ENCODE peak calls at places on chromosomes 4 and X, in seven cellular contexts. One of them, this sample, is unnamed.

GRCh38 chr4:2535386-2536192 is 858 bp upstream of the FAM193A start:
- ATAC-seq in stimulated activated naive CD8-positive, alpha-beta T cell treated with anti-CD3 and anti-CD28 coated beads, Interleukin-15, Interleukin-2, amounts not matched to agents 100 U/mL and 50 U/mL, for 24 hours: peak
- ATAC-seq in CD4-positive, CD25-positive, alpha-beta regulatory T cell: peak
- ATAC-seq in stimulated activated effector memory CD8-positive, alpha-beta T cell treated with anti-CD3 and anti-CD28 coated beads, Interleukin-12 subunit alpha, Interleukin-12 subunit beta, amount 100 ng/mL, for 72 hours: peak
- ATAC-seq in activated CD8-positive, alpha-beta T cell treated with anti-CD3 and anti-CD28 coated beads for 36 hours: peak
- ATAC-seq in foreskin keratinocyte: peak
- ATAC-seq in left cardiac atrium: peak
- ATAC-seq in this sample: peak

GRCh38 chrX:15786930-15787329 is 3.4 kb upstream of the ZRSR2 start:
- ATAC-seq in foreskin keratinocyte: no peak
- ATAC-seq in stimulated activated effector memory CD8-positive, alpha-beta T cell treated with anti-CD3 and anti-CD28 coated beads, Interleukin-12 subunit alpha, Interleukin-12 subunit beta, amount 100 ng/mL, for 72 hours: no peak
- ATAC-seq in stimulated activated naive CD8-positive, alpha-beta T cell treated with anti-CD3 and anti-CD28 coated beads, Interleukin-15, Interleukin-2, amounts not matched to agents 100 U/mL and 50 U/mL, for 24 hours: no peak
- ATAC-seq in CD4-positive, CD25-positive, alpha-beta regulatory T cell: no peak
- ATAC-seq in activated CD8-positive, alpha-beta T cell treated with anti-CD3 and anti-CD28 coated beads for 36 hours: no peak
- ATAC-seq in left cardiac atrium: no peak
- ATAC-seq in this sample: no peak

GRCh38 chrX:132022863-132023116 is 312 bp upstream of the STK26 start:
- ATAC-seq in activated CD8-positive, alpha-beta T cell treated with anti-CD3 and anti-CD28 coated beads for 36 hours: peak
- ATAC-seq in foreskin keratinocyte: peak
- ATAC-seq in left cardiac atrium: no peak
- ATAC-seq in stimulated activated effector memory CD8-positive, alpha-beta T cell treated with anti-CD3 and anti-CD28 coated beads, Interleukin-12 subunit alpha, Interleukin-12 subunit beta, amount 100 ng/mL, for 72 hours: peak
- ATAC-seq in CD4-positive, CD25-positive, alpha-beta regulatory T cell: peak
- ATAC-seq in stimulated activated naive CD8-positive, alpha-beta T cell treated with anti-CD3 and anti-CD28 coated beads, Interleukin-15, Interleukin-2, amounts not matched to agents 100 U/mL and 50 U/mL, for 24 hours: peak
- ATAC-seq in this sample: peak

GRCh38 chrX:79361192-79361870 is 5.8 kb downstream of the ITM2A start:
- ATAC-seq in stimulated activated naive CD8-positive, alpha-beta T cell treated with anti-CD3 and anti-CD28 coated beads, Interleukin-15, Interleukin-2, amounts not matched to agents 100 U/mL and 50 U/mL, for 24 hours: no peak
- ATAC-seq in foreskin keratinocyte: no peak
- ATAC-seq in CD4-positive, CD25-positive, alpha-beta regulatory T cell: no peak
- ATAC-seq in left cardiac atrium: no peak
- ATAC-seq in stimulated activated effector memory CD8-positive, alpha-beta T cell treated with anti-CD3 and anti-CD28 coated beads, Interleukin-12 subunit alpha, Interleukin-12 subunit beta, amount 100 ng/mL, for 72 hours: no peak
- ATAC-seq in activated CD8-positive, alpha-beta T cell treated with anti-CD3 and anti-CD28 coated beads for 36 hours: no peak
- ATAC-seq in this sample: no peak

GRCh38 chr4:7206385-7206784 is 14.0 kb downstream of the SORCS2 start:
- ATAC-seq in foreskin keratinocyte: peak
- ATAC-seq in activated CD8-positive, alpha-beta T cell treated with anti-CD3 and anti-CD28 coated beads for 36 hours: no peak
- ATAC-seq in left cardiac atrium: peak
- ATAC-seq in CD4-positive, CD25-positive, alpha-beta regulatory T cell: no peak
- ATAC-seq in stimulated activated naive CD8-positive, alpha-beta T cell treated with anti-CD3 and anti-CD28 coated beads, Interleukin-15, Interleukin-2, amounts not matched to agents 100 U/mL and 50 U/mL, for 24 hours: no peak
- ATAC-seq in stimulated activated effector memory CD8-positive, alpha-beta T cell treated with anti-CD3 and anti-CD28 coated beads, Interleukin-12 subunit alpha, Interleukin-12 subunit beta, amount 100 ng/mL, for 72 hours: no peak
- ATAC-seq in this sample: no peak

GRCh38 chrX:134542485-134542884 is 82.5 kb downstream of the HPRT1 start:
- ATAC-seq in activated CD8-positive, alpha-beta T cell treated with anti-CD3 and anti-CD28 coated beads for 36 hours: peak
- ATAC-seq in stimulated activated naive CD8-positive, alpha-beta T cell treated with anti-CD3 and anti-CD28 coated beads, Interleukin-15, Interleukin-2, amounts not matched to agents 100 U/mL and 50 U/mL, for 24 hours: no peak
- ATAC-seq in left cardiac atrium: peak
- ATAC-seq in CD4-positive, CD25-positive, alpha-beta regulatory T cell: no peak
- ATAC-seq in foreskin keratinocyte: peak
- ATAC-seq in stimulated activated effector memory CD8-positive, alpha-beta T cell treated with anti-CD3 and anti-CD28 coated beads, Interleukin-12 subunit alpha, Interleukin-12 subunit beta, amount 100 ng/mL, for 72 hours: no peak
- ATAC-seq in this sample: no peak

GRCh38 chr4:173328236-173328901 is 5.8 kb downstream of the HMGB2 start:
- ATAC-seq in CD4-positive, CD25-positive, alpha-beta regulatory T cell: no peak
- ATAC-seq in activated CD8-positive, alpha-beta T cell treated with anti-CD3 and anti-CD28 coated beads for 36 hours: no peak
- ATAC-seq in stimulated activated naive CD8-positive, alpha-beta T cell treated with anti-CD3 and anti-CD28 coated beads, Interleukin-15, Interleukin-2, amounts not matched to agents 100 U/mL and 50 U/mL, for 24 hours: no peak
- ATAC-seq in stimulated activated effector memory CD8-positive, alpha-beta T cell treated with anti-CD3 and anti-CD28 coated beads, Interleukin-12 subunit alpha, Interleukin-12 subunit beta, amount 100 ng/mL, for 72 hours: no peak
- ATAC-seq in left cardiac atrium: no peak
- ATAC-seq in foreskin keratinocyte: no peak
- ATAC-seq in this sample: no peak

GRCh38 chr4:7777017-7777710 is 162.5 kb downstream of the AFAP1 start:
- ATAC-seq in CD4-positive, CD25-positive, alpha-beta regulatory T cell: no peak
- ATAC-seq in stimulated activated naive CD8-positive, alpha-beta T cell treated with anti-CD3 and anti-CD28 coated beads, Interleukin-15, Interleukin-2, amounts not matched to agents 100 U/mL and 50 U/mL, for 24 hours: no peak
- ATAC-seq in left cardiac atrium: no peak
- ATAC-seq in foreskin keratinocyte: no peak
- ATAC-seq in activated CD8-positive, alpha-beta T cell treated with anti-CD3 and anti-CD28 coated beads for 36 hours: no peak
- ATAC-seq in stimulated activated effector memory CD8-positive, alpha-beta T cell treated with anti-CD3 and anti-CD28 coated beads, Interleukin-12 subunit alpha, Interleukin-12 subunit beta, amount 100 ng/mL, for 72 hours: no peak
- ATAC-seq in this sample: no peak

GRCh38 chr4:117334451-117335188 is 249.2 kb upstream of the TRAM1L1 start:
- ATAC-seq in CD4-positive, CD25-positive, alpha-beta regulatory T cell: no peak
- ATAC-seq in left cardiac atrium: no peak
- ATAC-seq in stimulated activated effector memory CD8-positive, alpha-beta T cell treated with anti-CD3 and anti-CD28 coated beads, Interleukin-12 subunit alpha, Interleukin-12 subunit beta, amount 100 ng/mL, for 72 hours: no peak
- ATAC-seq in stimulated activated naive CD8-positive, alpha-beta T cell treated with anti-CD3 and anti-CD28 coated beads, Interleukin-15, Interleukin-2, amounts not matched to agents 100 U/mL and 50 U/mL, for 24 hours: no peak
- ATAC-seq in activated CD8-positive, alpha-beta T cell treated with anti-CD3 and anti-CD28 coated beads for 36 hours: no peak
- ATAC-seq in foreskin keratinocyte: no peak
- ATAC-seq in this sample: no peak

GRCh38 chrX:116357317-116357716 is 79.1 kb upstream of the SLC6A14 start:
- ATAC-seq in CD4-positive, CD25-positive, alpha-beta regulatory T cell: no peak
- ATAC-seq in stimulated activated effector memory CD8-positive, alpha-beta T cell treated with anti-CD3 and anti-CD28 coated beads, Interleukin-12 subunit alpha, Interleukin-12 subunit beta, amount 100 ng/mL, for 72 hours: no peak
- ATAC-seq in left cardiac atrium: no peak
- ATAC-seq in activated CD8-positive, alpha-beta T cell treated with anti-CD3 and anti-CD28 coated beads for 36 hours: no peak
- ATAC-seq in stimulated activated naive CD8-positive, alpha-beta T cell treated with anti-CD3 and anti-CD28 coated beads, Interleukin-15, Interleukin-2, amounts not matched to agents 100 U/mL and 50 U/mL, for 24 hours: no peak
- ATAC-seq in foreskin keratinocyte: no peak
- ATAC-seq in this sample: no peak

GRCh38 chrX:97039363-97040029 is 155.8 kb downstream of the RPA4 start:
- ATAC-seq in activated CD8-positive, alpha-beta T cell treated with anti-CD3 and anti-CD28 coated beads for 36 hours: peak
- ATAC-seq in left cardiac atrium: no peak
- ATAC-seq in CD4-positive, CD25-positive, alpha-beta regulatory T cell: no peak
- ATAC-seq in stimulated activated naive CD8-positive, alpha-beta T cell treated with anti-CD3 and anti-CD28 coated beads, Interleukin-15, Interleukin-2, amounts not matched to agents 100 U/mL and 50 U/mL, for 24 hours: peak
- ATAC-seq in foreskin keratinocyte: no peak
- ATAC-seq in stimulated activated effector memory CD8-positive, alpha-beta T cell treated with anti-CD3 and anti-CD28 coated beads, Interleukin-12 subunit alpha, Interleukin-12 subunit beta, amount 100 ng/mL, for 72 hours: peak
- ATAC-seq in this sample: peak

GRCh38 chr4:10640535-10641159 is 43.9 kb downstream of the CLNK start:
- ATAC-seq in activated CD8-positive, alpha-beta T cell treated with anti-CD3 and anti-CD28 coated beads for 36 hours: no peak
- ATAC-seq in stimulated activated effector memory CD8-positive, alpha-beta T cell treated with anti-CD3 and anti-CD28 coated beads, Interleukin-12 subunit alpha, Interleukin-12 subunit beta, amount 100 ng/mL, for 72 hours: no peak
- ATAC-seq in left cardiac atrium: peak
- ATAC-seq in CD4-positive, CD25-positive, alpha-beta regulatory T cell: no peak
- ATAC-seq in stimulated activated naive CD8-positive, alpha-beta T cell treated with anti-CD3 and anti-CD28 coated beads, Interleukin-15, Interleukin-2, amounts not matched to agents 100 U/mL and 50 U/mL, for 24 hours: no peak
- ATAC-seq in foreskin keratinocyte: peak
- ATAC-seq in this sample: no peak

GRCh38 chr4:1806596-1807257 is 13.6 kb downstream of the FGFR3 start:
- ATAC-seq in stimulated activated naive CD8-positive, alpha-beta T cell treated with anti-CD3 and anti-CD28 coated beads, Interleukin-15, Interleukin-2, amounts not matched to agents 100 U/mL and 50 U/mL, for 24 hours: no peak
- ATAC-seq in left cardiac atrium: no peak
- ATAC-seq in activated CD8-positive, alpha-beta T cell treated with anti-CD3 and anti-CD28 coated beads for 36 hours: no peak
- ATAC-seq in stimulated activated effector memory CD8-positive, alpha-beta T cell treated with anti-CD3 and anti-CD28 coated beads, Interleukin-12 subunit alpha, Interleukin-12 subunit beta, amount 100 ng/mL, for 72 hours: no peak
- ATAC-seq in CD4-positive, CD25-positive, alpha-beta regulatory T cell: no peak
- ATAC-seq in foreskin keratinocyte: no peak
- ATAC-seq in this sample: no peak

GRCh38 chr4:100087743-100088142 is 102.5 kb downstream of the DDIT4L start:
- ATAC-seq in activated CD8-positive, alpha-beta T cell treated with anti-CD3 and anti-CD28 coated beads for 36 hours: no peak
- ATAC-seq in foreskin keratinocyte: no peak
- ATAC-seq in left cardiac atrium: peak
- ATAC-seq in stimulated activated naive CD8-positive, alpha-beta T cell treated with anti-CD3 and anti-CD28 coated beads, Interleukin-15, Interleukin-2, amounts not matched to agents 100 U/mL and 50 U/mL, for 24 hours: no peak
- ATAC-seq in stimulated activated effector memory CD8-positive, alpha-beta T cell treated with anti-CD3 and anti-CD28 coated beads, Interleukin-12 subunit alpha, Interleukin-12 subunit beta, amount 100 ng/mL, for 72 hours: no peak
- ATAC-seq in CD4-positive, CD25-positive, alpha-beta regulatory T cell: no peak
- ATAC-seq in this sample: no peak

GRCh38 chrX:19774905-19775304 is 112.5 kb downstream of the SH3KBP1 start:
- ATAC-seq in CD4-positive, CD25-positive, alpha-beta regulatory T cell: peak
- ATAC-seq in stimulated activated effector memory CD8-positive, alpha-beta T cell treated with anti-CD3 and anti-CD28 coated beads, Interleukin-12 subunit alpha, Interleukin-12 subunit beta, amount 100 ng/mL, for 72 hours: peak
- ATAC-seq in foreskin keratinocyte: no peak
- ATAC-seq in left cardiac atrium: no peak
- ATAC-seq in activated CD8-positive, alpha-beta T cell treated with anti-CD3 and anti-CD28 coated beads for 36 hours: peak
- ATAC-seq in stimulated activated naive CD8-positive, alpha-beta T cell treated with anti-CD3 and anti-CD28 coated beads, Interleukin-15, Interleukin-2, amounts not matched to agents 100 U/mL and 50 U/mL, for 24 hours: peak
- ATAC-seq in this sample: peak

GRCh38 chr4:53192017-53192416 is 173.8 kb downstream of the SCFD2 start:
- ATAC-seq in stimulated activated effector memory CD8-positive, alpha-beta T cell treated with anti-CD3 and anti-CD28 coated beads, Interleukin-12 subunit alpha, Interleukin-12 subunit beta, amount 100 ng/mL, for 72 hours: no peak
- ATAC-seq in activated CD8-positive, alpha-beta T cell treated with anti-CD3 and anti-CD28 coated beads for 36 hours: no peak
- ATAC-seq in CD4-positive, CD25-positive, alpha-beta regulatory T cell: no peak
- ATAC-seq in foreskin keratinocyte: no peak
- ATAC-seq in stimulated activated naive CD8-positive, alpha-beta T cell treated with anti-CD3 and anti-CD28 coated beads, Interleukin-15, Interleukin-2, amounts not matched to agents 100 U/mL and 50 U/mL, for 24 hours: no peak
- ATAC-seq in left cardiac atrium: no peak
- ATAC-seq in this sample: no peak

GRCh38 chr4:139839664-139840063 is 174.0 kb downstream of the MGST2 start:
- ATAC-seq in stimulated activated effector memory CD8-positive, alpha-beta T cell treated with anti-CD3 and anti-CD28 coated beads, Interleukin-12 subunit alpha, Interleukin-12 subunit beta, amount 100 ng/mL, for 72 hours: no peak
- ATAC-seq in CD4-positive, CD25-positive, alpha-beta regulatory T cell: no peak
- ATAC-seq in left cardiac atrium: no peak
- ATAC-seq in activated CD8-positive, alpha-beta T cell treated with anti-CD3 and anti-CD28 coated beads for 36 hours: no peak
- ATAC-seq in stimulated activated naive CD8-positive, alpha-beta T cell treated with anti-CD3 and anti-CD28 coated beads, Interleukin-15, Interleukin-2, amounts not matched to agents 100 U/mL and 50 U/mL, for 24 hours: no peak
- ATAC-seq in foreskin keratinocyte: no peak
- ATAC-seq in this sample: no peak

This sample was measured in activated T-helper 17 cell treated with anti-CD3 and anti-CD28 coated beads, Interleukin-2, amount 50 U/mL, for 72 hours.